ENCODE peak calls at places on chromosome 5, in six cellular contexts. One of them, this sample, is unnamed.

GRCh38 chr5:139193928-139194327 is 4.2 kb downstream of the SIL1 start:
- DNase-seq in heart left ventricle: no peak
- DNase-seq in SK-N-SH: no peak
- DNase-seq in endodermal cell: peak; percentile 56
- DNase-seq in cardiac fibroblast: peak; percentile 18
- DNase-seq in lower lobe of right lung: no peak
- DNase-seq in this sample: no peak

GRCh38 chr5:126561908-126562307 is 33.1 kb downstream of the ALDH7A1 start:
- DNase-seq in heart left ventricle: no peak
- DNase-seq in SK-N-SH: no peak
- DNase-seq in endodermal cell: no peak
- DNase-seq in cardiac fibroblast: peak; percentile 7
- DNase-seq in lower lobe of right lung: no peak
- DNase-seq in this sample: no peak

GRCh38 chr5:10019236-10019635 is 230.5 kb downstream of the ATPSCKMT start:
- DNase-seq in heart left ventricle: no peak
- DNase-seq in SK-N-SH: no peak
- DNase-seq in endodermal cell: no peak
- DNase-seq in cardiac fibroblast: no peak
- DNase-seq in lower lobe of right lung: no peak
- DNase-seq in this sample: no peak

GRCh38 chr5:37738057-37738691 is 101.7 kb downstream of the GDNF start:
- DNase-seq in heart left ventricle: no peak
- DNase-seq in SK-N-SH: no peak
- DNase-seq in endodermal cell: no peak
- DNase-seq in cardiac fibroblast: peak; percentile 97
- DNase-seq in lower lobe of right lung: no peak
- DNase-seq in this sample: peak; percentile 68

GRCh38 chr5:146878471-146879172 is at the start of gene PPP2R2B:
- DNase-seq in heart left ventricle: peak; percentile 60
- DNase-seq in SK-N-SH: peak; percentile 86
- DNase-seq in endodermal cell: peak; percentile 90
- DNase-seq in cardiac fibroblast: peak; percentile 6
- DNase-seq in lower lobe of right lung: peak; percentile 53
- DNase-seq in this sample: no peak

GRCh38 chr5:178216088-178216534 is 11.8 kb downstream of the HNRNPAB start:
- DNase-seq in heart left ventricle: no peak
- DNase-seq in SK-N-SH: no peak
- DNase-seq in endodermal cell: no peak
- DNase-seq in cardiac fibroblast: no peak
- DNase-seq in lower lobe of right lung: no peak
- DNase-seq in this sample: no peak

GRCh38 chr5:176883700-176884570 is 15.2 kb downstream of the HK3 start:
- DNase-seq in heart left ventricle: peak; percentile 42
- DNase-seq in SK-N-SH: peak; percentile 88
- DNase-seq in endodermal cell: no peak
- DNase-seq in cardiac fibroblast: no peak
- DNase-seq in lower lobe of right lung: peak; percentile 32
- DNase-seq in this sample: no peak

GRCh38 chr5:120550358-120550757 is 86.3 kb downstream of the PRR16 start:
- DNase-seq in heart left ventricle: no peak
- DNase-seq in SK-N-SH: no peak
- DNase-seq in endodermal cell: no peak
- DNase-seq in cardiac fibroblast: peak; percentile 62
- DNase-seq in lower lobe of right lung: no peak
- DNase-seq in this sample: no peak

GRCh38 chr5:81241001-81241400 is 7.9 kb downstream of the CKMT2 start:
- DNase-seq in heart left ventricle: no peak
- DNase-seq in SK-N-SH: no peak
- DNase-seq in endodermal cell: no peak
- DNase-seq in cardiac fibroblast: no peak
- DNase-seq in lower lobe of right lung: no peak
- DNase-seq in this sample: no peak

GRCh38 chr5:136062563-136063274 is 33.9 kb downstream of the TGFBI start:
- DNase-seq in heart left ventricle: no peak
- DNase-seq in SK-N-SH: no peak
- DNase-seq in endodermal cell: peak; percentile 70
- DNase-seq in cardiac fibroblast: peak; percentile 55
- DNase-seq in lower lobe of right lung: no peak
- DNase-seq in this sample: no peak

GRCh38 chr5:80569086-80569960 is 757 bp downstream of the ANKRD34B start:
- DNase-seq in heart left ventricle: peak; percentile 61
- DNase-seq in SK-N-SH: peak; percentile 64
- DNase-seq in endodermal cell: peak; percentile 79
- DNase-seq in cardiac fibroblast: no peak
- DNase-seq in lower lobe of right lung: no peak
- DNase-seq in this sample: no peak

GRCh38 chr5:13403351-13403750 is 541.1 kb downstream of the DNAH5 start:
- DNase-seq in heart left ventricle: no peak
- DNase-seq in SK-N-SH: no peak
- DNase-seq in endodermal cell: no peak
- DNase-seq in cardiac fibroblast: no peak
- DNase-seq in lower lobe of right lung: no peak
- DNase-seq in this sample: no peak

GRCh38 chr5:172528440-172528839 is 74.1 kb upstream of the SH3PXD2B start:
- DNase-seq in heart left ventricle: no peak
- DNase-seq in SK-N-SH: no peak
- DNase-seq in endodermal cell: peak; percentile 38
- DNase-seq in cardiac fibroblast: no peak
- DNase-seq in lower lobe of right lung: no peak
- DNase-seq in this sample: no peak

GRCh38 chr5:143554918-143555477 is 151.5 kb upstream of the NR3C1 start:
- DNase-seq in heart left ventricle: no peak
- DNase-seq in SK-N-SH: no peak
- DNase-seq in endodermal cell: no peak
- DNase-seq in cardiac fibroblast: peak; percentile 66
- DNase-seq in lower lobe of right lung: no peak
- DNase-seq in this sample: no peak

GRCh38 chr5:139391570-139392323 is 2.0 kb upstream of the MZB1 start:
- DNase-seq in heart left ventricle: no peak
- DNase-seq in SK-N-SH: no peak
- DNase-seq in endodermal cell: no peak
- DNase-seq in cardiac fibroblast: peak; percentile 16
- DNase-seq in lower lobe of right lung: no peak
- DNase-seq in this sample: no peak

GRCh38 chr5:5886812-5887486 is 464.5 kb downstream of the ICE1 start:
- DNase-seq in heart left ventricle: peak; percentile 65
- DNase-seq in SK-N-SH: peak; percentile 33
- DNase-seq in endodermal cell: peak; percentile 89
- DNase-seq in cardiac fibroblast: no peak
- DNase-seq in lower lobe of right lung: peak; percentile 51
- DNase-seq in this sample: no peak

GRCh38 chr5:54795284-54795683 is 190.1 kb downstream of the ESM1 start:
- DNase-seq in heart left ventricle: no peak
- DNase-seq in SK-N-SH: no peak
- DNase-seq in endodermal cell: no peak
- DNase-seq in cardiac fibroblast: peak; percentile 14
- DNase-seq in lower lobe of right lung: no peak
- DNase-seq in this sample: no peak

GRCh38 chr5:68171101-68171558 is 44.4 kb upstream of the PIK3R1 start:
- DNase-seq in heart left ventricle: no peak
- DNase-seq in SK-N-SH: no peak
- DNase-seq in endodermal cell: no peak
- DNase-seq in cardiac fibroblast: peak; percentile 56
- DNase-seq in lower lobe of right lung: peak; percentile 47
- DNase-seq in this sample: no peak

GRCh38 chr5:173010547-173011464 is 27.2 kb downstream of the ATP6V0E1 start:
- DNase-seq in heart left ventricle: peak; percentile 72
- DNase-seq in SK-N-SH: no peak
- DNase-seq in endodermal cell: peak; percentile 87
- DNase-seq in cardiac fibroblast: peak; percentile 39
- DNase-seq in lower lobe of right lung: peak; percentile 78
- DNase-seq in this sample: no peak

GRCh38 chr5:1883120-1883924 is 597 bp upstream of the IRX4 start:
- DNase-seq in heart left ventricle: peak; percentile 65
- DNase-seq in SK-N-SH: peak; percentile 71
- DNase-seq in endodermal cell: peak; percentile 79
- DNase-seq in cardiac fibroblast: no peak
- DNase-seq in lower lobe of right lung: peak; percentile 47
- DNase-seq in this sample: no peak

GRCh38 chr5:115841382-115842088 is at the start of the genes AP3S1 and ATG12:
- DNase-seq in heart left ventricle: peak; percentile 95
- DNase-seq in SK-N-SH: peak; percentile 93
- DNase-seq in endodermal cell: peak; percentile 95
- DNase-seq in cardiac fibroblast: peak; percentile 94
- DNase-seq in lower lobe of right lung: peak; percentile 95
- DNase-seq in this sample: peak; percentile 67

GRCh38 chr5:115842089-115842881 is 550 bp downstream of the AP3S1 start:
- DNase-seq in heart left ventricle: peak; percentile 72
- DNase-seq in SK-N-SH: peak; percentile 90
- DNase-seq in endodermal cell: no peak
- DNase-seq in cardiac fibroblast: no peak
- DNase-seq in lower lobe of right lung: no peak
- DNase-seq in this sample: no peak

GRCh38 chr5:115843444-115844130 is 1.9 kb downstream of the AP3S1 start:
- DNase-seq in heart left ventricle: no peak
- DNase-seq in SK-N-SH: no peak
- DNase-seq in endodermal cell: no peak
- DNase-seq in cardiac fibroblast: no peak
- DNase-seq in lower lobe of right lung: no peak
- DNase-seq in this sample: no peak

GRCh38 chr5:115842952-115843351 is 1.2 kb downstream of the AP3S1 start:
- DNase-seq in heart left ventricle: no peak
- DNase-seq in SK-N-SH: no peak
- DNase-seq in endodermal cell: no peak
- DNase-seq in cardiac fibroblast: no peak
- DNase-seq in lower lobe of right lung: no peak
- DNase-seq in this sample: no peak

DNA sequence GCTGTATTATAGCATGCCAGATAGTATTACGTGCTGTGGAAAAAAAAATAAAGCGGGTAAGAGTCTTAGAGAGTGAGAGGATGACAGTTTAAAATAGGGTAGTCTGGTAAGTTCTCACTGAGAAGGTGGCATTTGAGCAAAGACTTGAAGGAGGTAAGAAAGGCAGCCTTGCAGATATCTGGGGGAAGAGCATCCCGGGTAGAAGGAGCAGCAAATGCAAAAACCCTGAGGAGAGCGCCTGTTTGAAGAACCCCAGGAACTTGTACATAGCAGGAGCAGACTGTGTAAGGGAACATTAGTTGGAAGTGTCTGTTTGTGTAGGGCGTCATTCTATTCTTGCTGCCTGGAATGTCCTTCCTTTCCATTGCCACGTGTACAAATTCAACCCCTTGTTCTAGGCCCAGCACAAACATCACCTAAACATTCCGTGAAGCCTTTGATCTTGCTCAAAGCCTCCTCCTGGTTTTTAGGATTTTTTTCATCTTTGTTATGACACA is 2.6 kb downstream of the AP3S1 start:
- DNase-seq in heart left ventricle: no peak
- DNase-seq in SK-N-SH: no peak
- DNase-seq in endodermal cell: no peak
- DNase-seq in cardiac fibroblast: no peak
- DNase-seq in lower lobe of right lung: no peak
- DNase-seq in this sample: no peak
- TF ChIP-seq CTCF in heart left ventricle: no peak
- TF ChIP-seq CTCF in SK-N-SH: no peak
- TF ChIP-seq CTCF in endodermal cell: no peak
- TF ChIP-seq CTCF in cardiac fibroblast: no peak
- TF ChIP-seq CTCF in lower lobe of right lung: no peak
- TF ChIP-seq CTCF in this sample: no peak

GRCh38 chr5:94254214-94254613 is 364.2 kb downstream of the KIAA0825 start:
- DNase-seq in heart left ventricle: no peak
- DNase-seq in SK-N-SH: no peak
- DNase-seq in endodermal cell: no peak
- DNase-seq in cardiac fibroblast: peak; percentile 22
- DNase-seq in lower lobe of right lung: no peak
- DNase-seq in this sample: no peak
- TF ChIP-seq CTCF in heart left ventricle: no peak
- TF ChIP-seq CTCF in SK-N-SH: no peak
- TF ChIP-seq CTCF in endodermal cell: no peak
- TF ChIP-seq CTCF in cardiac fibroblast: no peak
- TF ChIP-seq CTCF in lower lobe of right lung: no peak
- TF ChIP-seq CTCF in this sample: peak; percentile 3

DNA sequence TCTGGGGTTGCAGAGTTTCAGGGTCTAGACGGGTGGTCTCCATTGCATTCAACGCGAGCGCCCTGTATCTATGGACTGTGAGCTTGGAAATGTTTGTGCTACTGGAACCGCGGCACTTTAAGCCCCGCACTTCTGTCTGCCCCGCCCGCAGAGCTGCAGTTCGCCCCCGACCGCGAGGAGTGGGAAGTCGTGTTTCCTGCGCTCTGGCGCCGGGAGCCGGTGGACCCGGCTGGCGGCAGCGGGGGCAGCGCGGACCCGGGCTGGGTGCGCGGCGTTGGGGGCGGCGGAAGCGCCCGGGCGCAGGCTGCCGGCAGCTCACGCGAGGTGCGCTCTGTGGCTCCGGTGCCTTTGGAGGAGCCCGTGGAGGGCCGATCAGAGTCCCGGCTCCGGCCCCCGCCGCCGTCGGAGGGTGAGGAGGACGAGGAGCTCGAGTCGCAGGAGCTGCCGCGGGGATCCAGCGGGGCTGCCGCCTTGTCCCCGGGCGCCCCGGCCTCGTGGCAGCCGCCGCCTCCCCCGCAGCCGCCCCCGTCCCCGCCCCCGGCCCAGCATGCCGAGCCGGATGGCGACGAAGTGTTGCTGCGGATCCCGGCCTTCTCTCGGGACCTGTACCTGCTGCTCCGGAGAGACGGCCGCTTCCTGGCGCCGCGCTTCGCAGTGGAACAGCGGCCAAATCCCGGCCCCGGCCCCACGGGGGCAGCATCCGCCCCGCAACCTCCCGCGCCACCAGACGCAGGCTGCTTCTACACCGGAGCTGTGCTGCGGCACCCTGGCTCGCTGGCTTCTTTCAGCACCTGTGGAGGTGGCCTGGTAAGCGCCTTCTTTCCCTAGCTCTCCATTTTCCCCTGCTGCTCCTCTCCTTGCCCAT is 1.1 kb downstream of the ADAMTS19 start:
- DNase-seq in heart left ventricle: peak; percentile 69
- DNase-seq in SK-N-SH: peak; percentile 71
- DNase-seq in endodermal cell: peak; percentile 88
- DNase-seq in cardiac fibroblast: peak; percentile 7
- DNase-seq in lower lobe of right lung: peak; percentile 49
- DNase-seq in this sample: no peak
- TF ChIP-seq CTCF in heart left ventricle: peak; percentile 33
- TF ChIP-seq CTCF in SK-N-SH: peak; percentile 30
- TF ChIP-seq CTCF in endodermal cell: peak; percentile 74
- TF ChIP-seq CTCF in cardiac fibroblast: peak; percentile 22
- TF ChIP-seq CTCF in lower lobe of right lung: no peak
- TF ChIP-seq CTCF in this sample: peak; percentile 10

GRCh38 chr5:133780619-133781280 is 168.4 kb upstream of the FSTL4 start:
- DNase-seq in heart left ventricle: no peak
- DNase-seq in SK-N-SH: no peak
- DNase-seq in endodermal cell: no peak
- DNase-seq in cardiac fibroblast: no peak
- DNase-seq in lower lobe of right lung: no peak
- DNase-seq in this sample: no peak

GRCh38 chr5:133781446-133781845 is 169.1 kb upstream of the FSTL4 start:
- DNase-seq in heart left ventricle: no peak
- DNase-seq in SK-N-SH: no peak
- DNase-seq in endodermal cell: peak; percentile 30
- DNase-seq in cardiac fibroblast: no peak
- DNase-seq in lower lobe of right lung: no peak
- DNase-seq in this sample: no peak

GRCh38 chr5:133778636-133779035 is 166.3 kb upstream of the FSTL4 start:
- DNase-seq in heart left ventricle: no peak
- DNase-seq in SK-N-SH: no peak
- DNase-seq in endodermal cell: peak; percentile 13
- DNase-seq in cardiac fibroblast: no peak
- DNase-seq in lower lobe of right lung: no peak
- DNase-seq in this sample: no peak

GRCh38 chr5:133777951-133778350 is 165.6 kb upstream of the FSTL4 start:
- DNase-seq in heart left ventricle: no peak
- DNase-seq in SK-N-SH: no peak
- DNase-seq in endodermal cell: peak; percentile 3
- DNase-seq in cardiac fibroblast: no peak
- DNase-seq in lower lobe of right lung: no peak
- DNase-seq in this sample: no peak

GRCh38 chr5:133779828-133780475 is 167.6 kb upstream of the FSTL4 start:
- DNase-seq in heart left ventricle: no peak
- DNase-seq in SK-N-SH: no peak
- DNase-seq in endodermal cell: peak; percentile 67
- DNase-seq in cardiac fibroblast: no peak
- DNase-seq in lower lobe of right lung: no peak
- DNase-seq in this sample: no peak
- TF ChIP-seq CTCF in heart left ventricle: no peak
- TF ChIP-seq CTCF in SK-N-SH: no peak
- TF ChIP-seq CTCF in endodermal cell: peak; percentile 68
- TF ChIP-seq CTCF in cardiac fibroblast: no peak
- TF ChIP-seq CTCF in lower lobe of right lung: no peak
- TF ChIP-seq CTCF in this sample: no peak

This sample was measured in AG09319.